ENCODE peak calls at places on chromosome 14, in six cellular contexts. G, M, Y, B, Z and U are unnamed samples.

GRCh38 chr14:106585692-106586091 is 1059.3 kb downstream of the TMEM121 start:
- DNase-seq in B (no peak), G (no peak), Y (no peak), Z (no peak), M (no peak), U (no peak)

GRCh38 chr14:75461303-75461702 is 33.5 kb downstream of the JDP2 start:
- DNase-seq in Z (no peak), M (no peak), G (no peak), Y (no peak), B (no peak), U (no peak)

GRCh38 chr14:103186894-103187586 is 63.8 kb downstream of the TNFAIP2 start:
- DNase-seq in Z (no peak), G (no peak), Y (no peak), B (no peak), M (peak), U (no peak)

GRCh38 chr14:19917243-19917642 is 3.2 kb upstream of the OR4K5 start:
- DNase-seq in B (no peak), Z (peak), Y (no peak), M (no peak), G (no peak), U (no peak)

GRCh38 chr14:55604900-55605418 is 25.0 kb downstream of the KTN1 start:
- DNase-seq in Y (no peak), M (no peak), B (no peak), G (no peak), Z (no peak), U (no peak)

GRCh38 chr14:70995671-70996070 is 88.4 kb downstream of the PCNX1 start:
- DNase-seq in G (no peak), Y (no peak), Z (no peak), B (peak), M (no peak), U (no peak)

GRCh38 chr14:91744068-91744480 is 12.2 kb upstream of the CATSPERB start:
- DNase-seq in Z (no peak), M (peak), B (no peak), G (no peak), Y (no peak), U (no peak)

GRCh38 chr14:91367173-91368171 is 50.1 kb downstream of the CCDC88C start:
- DNase-seq in Y (peak), M (no peak), Z (peak), G (no peak), B (no peak), U (peak)

GRCh38 chr14:26032348-26032747 is 565.5 kb downstream of the NOVA1 start:
- DNase-seq in B (no peak), Y (no peak), M (no peak), G (no peak), Z (no peak), U (no peak)

GRCh38 chr14:98766818-98767217 is 505.2 kb downstream of the BCL11B start:
- DNase-seq in G (no peak), M (no peak), Z (no peak), B (peak), Y (no peak), U (no peak)

GRCh38 chr14:98177551-98177950 is 1094.4 kb downstream of the BCL11B start:
- DNase-seq in B (no peak), Z (no peak), G (no peak), M (no peak), Y (no peak), U (no peak)

GRCh38 chr14:67228325-67228984 is 12.8 kb upstream of the PALS1 start:
- DNase-seq in B (peak), G (peak), Y (no peak), Z (no peak), M (no peak), U (no peak)

GRCh38 chr14:103558071-103558882 is 4.2 kb downstream of the BAG5 start:
- DNase-seq in Y (no peak), Z (no peak), M (no peak), G (no peak), B (peak), U (no peak)

GRCh38 chr14:48125654-48126053 is 450.2 kb upstream of the MDGA2 start:
- DNase-seq in B (no peak), Z (no peak), G (no peak), M (no peak), Y (no peak), U (no peak)

GRCh38 chr14:36874396-36875138 is 212.9 kb downstream of the PAX9 start:
- DNase-seq in G (no peak), Y (no peak), Z (no peak), B (no peak), M (no peak), U (no peak)

GRCh38 chr14:77097006-77097688 is 911 bp upstream of the CIPC start:
- DNase-seq in M (no peak), G (no peak), B (peak), Y (no peak), Z (peak), U (no peak)

GRCh38 chr14:32332415-32333116 is 3.5 kb downstream of the AKAP6 start:
- DNase-seq in Z (no peak), M (no peak), B (no peak), Y (no peak), G (no peak), U (no peak)

GRCh38 chr14:18660585-18660922 is 59.6 kb downstream of the OR11H12 start:
- DNase-seq in M (no peak), Y (no peak), G (no peak), Z (no peak), B (no peak), U (no peak)

GRCh38 chr14:47442206-47442605 is 233.2 kb downstream of the MDGA2 start:
- DNase-seq in M (peak), G (no peak), B (no peak), Z (no peak), Y (no peak), U (no peak)

GRCh38 chr14:96739511-96739910 is 57.7 kb upstream of the VRK1 start:
- DNase-seq in Z (no peak), M (no peak), G (no peak), B (no peak), Y (no peak), U (no peak)

GRCh38 chr14:64421166-64421565 is 33.0 kb downstream of the MTHFD1 start:
- DNase-seq in B (peak), G (no peak), M (no peak), Z (peak), Y (no peak), U (no peak)

GRCh38 chr14:92513204-92513965 is at the start of gene RIN3:
- DNase-seq in M (no peak), G (no peak), B (peak), Y (peak), Z (peak), U (no peak)

GRCh38 chr14:87002831-87003230 is 990.2 kb downstream of the GALC start:
- DNase-seq in Z (no peak), G (no peak), B (peak), Y (no peak), M (no peak), U (no peak)

GRCh38 chr14:47541652-47542051 is 133.8 kb downstream of the MDGA2 start:
- DNase-seq in B (no peak), Y (no peak), M (no peak), G (no peak), Z (no peak), U (no peak)

GRCh38 chr14:85853996-85854526 is 324.1 kb downstream of the FLRT2 start:
- DNase-seq in B (peak), G (peak), M (no peak), Y (no peak), Z (no peak), U (no peak)

GRCh38 chr14:53599221-53599945 is 357.2 kb downstream of the BMP4 start:
- DNase-seq in M (no peak), B (no peak), Z (no peak), Y (no peak), G (no peak), U (no peak)

GRCh38 chr14:54356172-54356571 is 40.6 kb upstream of the CDKN3 start:
- DNase-seq in G (no peak), M (no peak), Y (no peak), B (no peak), Z (peak), U (no peak)

GRCh38 chr14:79949906-79950305 is 261.4 kb downstream of the DIO2 start:
- DNase-seq in G (no peak), B (no peak), Y (no peak), Z (no peak), M (no peak), U (no peak)

GRCh38 chr14:97415907-97416306 is 618.7 kb downstream of the VRK1 start:
- DNase-seq in G (no peak), Y (no peak), M (no peak), B (no peak), Z (no peak), U (no peak)

GRCh38 chr14:85482549-85482948 is 47.4 kb upstream of the FLRT2 start:
- DNase-seq in M (peak), Y (no peak), G (no peak), B (no peak), Z (no peak), U (no peak)

GRCh38 chr14:87894920-87895319 is 98.1 kb downstream of the GALC start:
- DNase-seq in Z (no peak), B (no peak), M (no peak), Y (no peak), G (no peak), U (no peak)